ENCODE peak calls at places on chromosomes 1 and 21, in seven cellular contexts. Q is psoas muscle, X is choroid plexus epithelial cell, V is fibroblast of gingiva, E is naive B cell, U is epithelial cell of esophagus, T is GM03348. H is an unnamed sample.

GRCh38 chr1:59967141-59967697 is 40.6 kb upstream of the CYP2J2 start:
- DNase-seq in Q (no peak), X (peak; percentile 25), V (peak; percentile 68), E (no peak), U (no peak), T (no peak), H (peak; percentile 73)

GRCh38 chr21:42362700-42363099 is 3.6 kb downstream of the TFF1 start:
- DNase-seq in Q (no peak), X (no peak), V (no peak), E (no peak), U (no peak), T (no peak), H (no peak)

GRCh38 chr1:25799758-25800537 is at the start of gene SELENON:
- DNase-seq in Q (peak; percentile 74), X (peak; percentile 47), V (peak; percentile 50), E (no peak), U (peak; percentile 37), T (peak; percentile 94), H (peak; percentile 63)

GRCh38 chr1:9561429-9561828 is 22.2 kb downstream of the SLC25A33 start:
- DNase-seq in Q (no peak), X (peak; percentile 98), V (peak; percentile 91), E (no peak), U (peak; percentile 94), T (peak; percentile 77), H (peak; percentile 77)

GRCh38 chr1:57966751-57967406 is 543.0 kb upstream of the DAB1 start:
- DNase-seq in Q (no peak), X (no peak), V (no peak), E (no peak), U (peak; percentile 74), T (no peak), H (no peak)

GRCh38 chr1:54809496-54810074 is 8.5 kb upstream of the TTC22 start:
- DNase-seq in Q (no peak), X (no peak), V (no peak), E (no peak), U (no peak), T (no peak), H (no peak)

GRCh38 chr1:243956448-243956847 is 94.6 kb upstream of the ZBTB18 start:
- DNase-seq in Q (no peak), X (peak; percentile 14), V (peak; percentile 31), E (no peak), U (no peak), T (peak; percentile 35), H (peak; percentile 40)

GRCh38 chr1:161164901-161165620 is 1.2 kb upstream of the PPOX start:
- DNase-seq in Q (no peak), X (no peak), V (no peak), E (no peak), U (no peak), T (no peak), H (no peak)

GRCh38 chr1:212364985-212365384 is 49.7 kb downstream of the PACC1 start:
- DNase-seq in Q (no peak), X (peak; percentile 33), V (no peak), E (no peak), U (no peak), T (no peak), H (no peak)

GRCh38 chr1:236261033-236261432 is 20.7 kb downstream of the ERO1B start:
- DNase-seq in Q (no peak), X (no peak), V (no peak), E (no peak), U (no peak), T (no peak), H (no peak)

GRCh38 chr1:94738371-94738770 is 81.8 kb upstream of the SLC44A3 start:
- DNase-seq in Q (no peak), X (no peak), V (no peak), E (no peak), U (no peak), T (no peak), H (no peak)

GRCh38 chr1:84698718-84699117 is 8.5 kb upstream of the SSX2IP start:
- DNase-seq in Q (no peak), X (peak; percentile 82), V (peak; percentile 78), E (no peak), U (peak; percentile 89), T (peak; percentile 58), H (peak; percentile 79)

GRCh38 chr1:117070124-117070523 is 10.0 kb downstream of the TTF2 start:
- DNase-seq in Q (no peak), X (peak; percentile 51), V (peak; percentile 53), E (no peak), U (no peak), T (no peak), H (peak; percentile 21)

GRCh38 chr21:44293551-44294231 is 6.2 kb upstream of the PFKL start:
- DNase-seq in Q (peak; percentile 11), X (no peak), V (no peak), E (no peak), U (no peak), T (no peak), H (no peak)

GRCh38 chr1:167083066-167083682 is 7.0 kb downstream of the GPA33 start:
- DNase-seq in Q (no peak), X (no peak), V (no peak), E (no peak), U (no peak), T (no peak), H (no peak)

GRCh38 chr1:156689960-156690672 is 12.9 kb upstream of the NES start:
- DNase-seq in Q (no peak), X (no peak), V (no peak), E (no peak), U (peak; percentile 85), T (peak; percentile 52), H (no peak)

GRCh38 chr1:235901461-235901860 is 34.8 kb upstream of the LYST start:
- DNase-seq in Q (no peak), X (peak; percentile 75), V (peak; percentile 52), E (no peak), U (no peak), T (peak; percentile 34), H (peak; percentile 86)

GRCh38 chr1:172845371-172845770 is 186.5 kb downstream of the FASLG start:
- DNase-seq in Q (no peak), X (peak; percentile 63), V (no peak), E (no peak), U (no peak), T (no peak), H (peak; percentile 59)

GRCh38 chr1:46532498-46533178 is 18.8 kb downstream of the KNCN start:
- DNase-seq in Q (peak; percentile 73), X (peak; percentile 50), V (peak; percentile 49), E (peak; percentile 9), U (peak; percentile 54), T (peak; percentile 94), H (peak; percentile 59)

GRCh38 chr1:27503033-27503432 is 13.1 kb upstream of the WASF2 start:
- DNase-seq in Q (no peak), X (no peak), V (no peak), E (no peak), U (no peak), T (no peak), H (no peak)

GRCh38 chr21:43956019-43956666 is 56.0 kb upstream of the TRAPPC10 start:
- DNase-seq in Q (peak; percentile 8), X (no peak), V (no peak), E (no peak), U (no peak), T (no peak), H (no peak)

GRCh38 chr1:15681346-15682290 is 2.5 kb upstream of the PLEKHM2 start:
- DNase-seq in Q (peak; percentile 39), X (no peak), V (peak; percentile 12), E (peak; percentile 79), U (peak; percentile 98), T (no peak), H (peak; percentile 25)

GRCh38 chr21:21097425-21097824 is 99.2 kb downstream of the NCAM2 start:
- DNase-seq in Q (no peak), X (no peak), V (no peak), E (no peak), U (no peak), T (no peak), H (no peak)

H was measured in foreskin fibroblast.